ENCODE peak calls at places on chromosomes 3 and 15, in five cellular contexts. Z is GM06990, C is psoas muscle, N is breast epithelium, A is OCI-LY7. F is an unnamed sample.

GRCh38 chr3:120438971-120439370 is 11.8 kb downstream of the FSTL1 start:
- DNase-seq in N (peak; percentile 52), A (no peak), Z (no peak), C (peak; percentile 25), F (no peak)

GRCh38 chr3:29515451-29515850 is 234.6 kb downstream of the RBMS3 start:
- DNase-seq in Z (peak; percentile 6), C (no peak), N (no peak), A (peak; percentile 29), F (no peak)

GRCh38 chr15:37106490-37107001 is 6.2 kb upstream of the MEIS2 start:
- DNase-seq in N (no peak), C (peak; percentile 55), A (peak; percentile 62), Z (no peak), F (peak; percentile 48)

GRCh38 chr3:13416002-13416793 is 3.9 kb downstream of the NUP210 start:
- DNase-seq in C (no peak), A (peak; percentile 45), N (no peak), Z (no peak), F (no peak)

GRCh38 chr15:87949214-87949933 is 307.2 kb downstream of the NTRK3 start:
- DNase-seq in N (no peak), Z (no peak), C (no peak), A (no peak), F (no peak)

GRCh38 chr3:81887448-81887847 is 126.0 kb upstream of the GBE1 start:
- DNase-seq in A (no peak), C (no peak), N (no peak), Z (no peak), F (no peak)

GRCh38 chr3:159947220-159947619 is 41.4 kb upstream of the IL12A start:
- DNase-seq in A (no peak), N (no peak), Z (no peak), C (no peak), F (no peak)

GRCh38 chr15:93720607-93721006 is 510.8 kb upstream of the MCTP2 start:
- DNase-seq in N (no peak), A (no peak), C (no peak), Z (no peak), F (no peak)

GRCh38 chr15:44308415-44308814 is 19.9 kb downstream of the GOLM2 start:
- DNase-seq in A (peak; percentile 60), Z (peak; percentile 66), N (no peak), C (no peak), F (no peak)

GRCh38 chr15:63879211-63879610 is 45.5 kb upstream of the HERC1 start:
- DNase-seq in C (no peak), N (no peak), A (no peak), Z (no peak), F (no peak)

GRCh38 chr3:189233225-189233858 is 61.6 kb downstream of the TPRG1 start:
- DNase-seq in C (peak; percentile 24), N (peak; percentile 54), Z (no peak), A (peak; percentile 29), F (no peak)

DNA sequence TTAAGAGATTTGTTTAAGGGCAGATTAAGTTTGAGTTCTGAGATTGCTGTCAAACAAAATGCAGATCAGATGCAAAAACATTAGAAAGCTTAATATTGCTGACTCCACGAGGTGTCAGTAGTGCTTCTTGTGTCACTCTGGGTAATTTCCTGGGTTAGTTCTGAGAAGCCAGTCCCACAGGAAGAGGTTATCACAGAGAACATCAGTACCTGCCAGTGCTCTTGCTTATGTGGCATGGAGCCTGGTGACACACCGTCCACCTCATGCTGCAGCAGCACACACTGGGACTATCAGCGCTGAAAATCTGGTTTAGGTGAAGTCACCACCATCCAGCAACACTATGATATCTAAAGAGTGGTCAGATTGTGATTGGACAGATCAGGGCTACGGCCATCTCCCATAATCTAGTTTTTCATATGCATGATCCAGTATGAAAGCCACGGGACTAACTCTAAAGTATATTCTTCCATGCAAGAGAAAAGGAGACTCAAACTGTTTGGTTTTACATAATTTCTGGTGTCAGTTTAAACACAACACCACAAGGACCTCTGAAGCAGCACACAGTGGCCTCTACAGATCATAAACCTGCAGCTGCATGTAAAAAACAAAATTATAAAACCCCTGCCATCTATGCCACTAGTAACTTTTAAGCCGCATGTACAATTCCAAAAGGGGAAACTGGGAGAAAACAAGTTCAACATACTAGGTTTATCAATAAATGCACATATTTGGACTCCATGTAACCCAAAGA is 36.1 kb upstream of the MYO5C start:
- DNase-seq in Z (peak; percentile 57), A (peak; percentile 89), N (no peak), C (no peak), F (no peak)
- TF ChIP-seq CTCF in Z (peak; percentile 60), A (peak; percentile 89), N (peak; percentile 39), C (peak; percentile 30), F (peak; percentile 64)

GRCh38 chr15:75924576-75924975 is 20.9 kb downstream of the FBXO22 start:
- DNase-seq in N (no peak), A (no peak), C (no peak), Z (no peak), F (no peak)

GRCh38 chr15:75925440-75925839 is 21.8 kb downstream of the FBXO22 start:
- DNase-seq in N (no peak), Z (no peak), C (no peak), A (peak; percentile 16), F (no peak)

GRCh38 chr15:75920079-75920478 is 16.4 kb downstream of the FBXO22 start:
- DNase-seq in C (no peak), A (no peak), Z (no peak), N (no peak), F (no peak)

GRCh38 chr15:75923756-75924155 is 20.1 kb downstream of the FBXO22 start:
- DNase-seq in Z (no peak), A (no peak), C (no peak), N (no peak), F (no peak)

DNA sequence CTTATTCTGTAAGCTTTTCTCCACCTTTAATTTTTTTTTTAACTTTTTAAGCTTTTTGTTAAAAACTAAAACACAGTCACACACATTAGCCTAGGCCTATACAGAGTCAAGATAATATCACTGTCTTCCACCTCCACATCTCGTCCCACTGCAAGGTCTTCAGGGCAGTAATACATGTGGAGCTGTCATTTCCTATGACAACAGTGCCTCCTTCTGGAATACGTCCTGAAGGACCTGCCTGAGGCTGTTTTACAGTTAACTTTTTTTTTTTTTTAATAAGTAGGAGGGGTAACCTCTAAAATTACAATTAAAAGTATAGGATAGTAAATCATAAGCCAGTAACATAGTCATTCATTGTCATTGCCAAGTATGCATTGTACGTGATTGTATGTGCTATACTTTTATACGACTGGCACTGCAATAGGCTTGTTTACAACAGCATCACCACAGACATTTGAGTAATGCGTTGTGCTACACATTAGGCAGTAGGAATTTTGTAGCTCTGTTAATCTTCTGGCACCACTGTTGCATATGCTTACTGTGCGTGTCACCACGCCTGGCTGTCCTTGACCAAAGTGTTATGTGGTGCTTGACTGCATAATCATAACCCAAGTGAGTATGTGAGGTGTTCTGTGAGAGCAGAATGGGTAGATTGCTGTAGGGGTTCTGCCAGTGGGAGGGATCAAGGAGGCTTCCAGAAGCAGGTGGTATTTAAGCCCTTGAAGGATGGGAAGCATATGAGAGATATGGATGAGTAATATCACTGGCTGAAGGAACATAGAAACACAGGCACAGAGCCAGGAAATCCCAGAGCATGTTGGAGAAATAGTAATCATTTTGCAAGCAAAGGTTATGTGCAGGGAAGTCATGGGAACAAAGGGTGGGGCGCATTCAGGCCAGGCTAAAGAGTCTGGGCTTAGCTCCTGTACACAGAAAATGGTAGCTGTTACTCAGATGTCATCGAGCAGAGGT is 18.3 kb downstream of the FBXO22 start:
- DNase-seq in C (peak; percentile 17), N (no peak), Z (no peak), A (peak; percentile 52), F (no peak)
- TF ChIP-seq CTCF in C (peak; percentile 32), N (peak; percentile 23), Z (peak; percentile 32), A (peak; percentile 77), F (peak; percentile 47)

DNA sequence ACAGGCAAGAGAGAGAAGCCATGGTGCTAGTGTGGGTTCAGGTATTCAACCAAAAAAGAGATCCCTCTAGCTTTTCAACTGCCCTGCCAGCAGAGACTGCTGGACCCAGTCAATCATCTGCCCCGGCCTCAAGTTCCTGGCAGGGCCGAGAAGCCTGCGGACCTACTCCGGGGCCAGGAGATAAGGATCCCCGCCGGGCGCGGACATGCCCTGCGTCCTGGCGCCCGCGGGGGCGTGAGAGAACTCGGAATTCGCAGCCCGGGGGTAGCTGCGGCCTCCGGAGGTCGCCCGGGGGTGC is 821 bp upstream of the MAGI1 start:
- DNase-seq in N (no peak), A (no peak), C (peak; percentile 38), Z (peak; percentile 23), F (no peak)
- TF ChIP-seq CTCF in N (no peak), A (no peak), C (no peak), Z (no peak), F (no peak)

DNA sequence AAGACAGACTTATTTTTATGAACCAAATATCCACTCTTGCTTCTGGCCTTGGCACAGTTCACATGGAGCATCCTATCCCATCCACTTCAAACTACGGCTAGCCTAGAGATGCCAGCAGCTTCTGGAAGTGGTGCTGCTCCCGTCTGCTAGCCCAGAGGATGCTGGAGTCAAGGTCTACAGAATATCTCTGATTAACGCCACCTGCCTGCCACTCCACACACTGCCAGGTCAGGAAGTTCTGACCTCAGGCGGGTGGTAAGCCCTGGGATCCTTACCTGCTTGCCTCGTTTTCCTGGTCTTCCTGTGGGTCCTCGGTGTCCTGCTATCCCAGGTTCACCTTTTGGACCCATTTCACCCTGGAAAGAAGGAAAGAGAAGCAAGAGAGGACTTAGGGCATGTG is 42.9 kb downstream of the EAF1 start:
- DNase-seq in Z (no peak), C (no peak), N (no peak), A (peak; percentile 37), F (no peak)
- TF ChIP-seq CTCF in Z (peak; percentile 47), C (no peak), N (no peak), A (peak; percentile 69), F (no peak)

F was measured in D721Med.